ENCODE peak calls at places on chromosomes 11 and 22, in eight cellular contexts. O is AG08396, S is Kasumi-1, H is AG10803, L is NCI-H1092, Z is astrocyte of the cerebellum, F is left colon, K is colonic mucosa. U is an unnamed sample.

GRCh38 chr22:35708453-35708852 is 9.2 kb upstream of the APOL5 start:
- DNase-seq in H (no peak), L (no peak), Z (no peak), O (no peak), K (no peak), F (no peak), S (no peak), U (no peak)

GRCh38 chr11:78223320-78223954 is 34.7 kb downstream of the USP35 start:
- DNase-seq in H (no peak), K (no peak), S (no peak), O (no peak), L (no peak), F (no peak), Z (no peak), U (no peak)

GRCh38 chr11:34570584-34570983 is 50.3 kb upstream of the EHF start:
- DNase-seq in F (no peak), L (no peak), K (no peak), Z (peak; percentile 12), S (no peak), H (no peak), O (no peak), U (no peak)

GRCh38 chr11:69915501-69916250 is 96.5 kb upstream of the FGF3 start:
- DNase-seq in O (peak; percentile 82), S (peak; percentile 16), Z (peak; percentile 26), K (peak; percentile 87), H (peak; percentile 59), F (peak; percentile 56), L (peak; percentile 65), U (peak; percentile 90)

GRCh38 chr11:83773950-83774880 is 488.0 kb upstream of the CCDC90B start:
- DNase-seq in K (no peak), S (no peak), L (no peak), O (no peak), Z (no peak), H (no peak), F (no peak), U (peak; percentile 90)

GRCh38 chr22:37483594-37484114 is 2.5 kb downstream of the MFNG start:
- DNase-seq in S (no peak), F (no peak), K (no peak), O (no peak), L (no peak), H (peak; percentile 23), Z (no peak), U (no peak)

GRCh38 chr11:86955111-86955673 is at the start of gene FZD4:
- DNase-seq in S (peak; percentile 73), K (peak; percentile 87), F (peak; percentile 89), Z (peak; percentile 48), L (peak; percentile 84), H (peak; percentile 86), O (peak; percentile 98), U (peak; percentile 97)

GRCh38 chr11:131609317-131609716 is 238.9 kb downstream of the NTM start:
- DNase-seq in O (peak; percentile 57), K (no peak), S (no peak), Z (peak; percentile 95), F (no peak), L (no peak), H (peak; percentile 95), U (peak; percentile 40)

GRCh38 chr22:31497148-31497938 is 1.0 kb downstream of the SFI1 start:
- DNase-seq in K (no peak), Z (no peak), O (no peak), F (no peak), L (no peak), H (no peak), S (no peak), U (no peak)

GRCh38 chr11:62431171-62431895 is 12.5 kb downstream of the SCGB1A1 start:
- DNase-seq in S (no peak), Z (no peak), F (no peak), L (no peak), H (peak; percentile 90), O (peak; percentile 58), K (no peak), U (no peak)

GRCh38 chr11:15816270-15816871 is 540.0 kb downstream of the SOX6 start:
- DNase-seq in L (no peak), O (peak; percentile 36), S (no peak), K (no peak), F (peak; percentile 50), Z (peak; percentile 92), H (peak; percentile 70), U (no peak)

GRCh38 chr11:117384045-117384444 is 56.4 kb downstream of the CEP164 start:
- DNase-seq in F (no peak), H (peak; percentile 86), K (no peak), Z (peak; percentile 29), O (peak; percentile 87), S (no peak), L (no peak), U (no peak)

GRCh38 chr11:74037309-74037708 is 28.4 kb upstream of the UCP3 start:
- DNase-seq in S (no peak), K (no peak), Z (peak; percentile 11), F (no peak), H (peak; percentile 6), O (no peak), L (no peak), U (no peak)

GRCh38 chr11:20327377-20327776 is 36.1 kb upstream of the HTATIP2 start:
- DNase-seq in Z (no peak), O (no peak), K (no peak), L (no peak), F (no peak), S (no peak), H (no peak), U (no peak)

GRCh38 chr22:43292633-43293025 is 50.5 kb downstream of the SCUBE1 start:
- DNase-seq in K (no peak), L (no peak), H (no peak), F (no peak), Z (no peak), O (no peak), S (no peak), U (no peak)

GRCh38 chr22:49760280-49760629 is 67.4 kb downstream of the BRD1 start:
- DNase-seq in K (peak; percentile 16), H (no peak), Z (no peak), S (no peak), O (no peak), F (no peak), L (no peak), U (no peak)

GRCh38 chr11:119470316-119471266 is 47.6 kb upstream of the THY1 start:
- DNase-seq in O (peak; percentile 75), L (no peak), Z (peak; percentile 75), H (peak; percentile 98), S (no peak), F (no peak), K (no peak), U (no peak)

GRCh38 chr11:11626128-11626527 is 4.3 kb upstream of the GALNT18 start:
- DNase-seq in K (no peak), S (no peak), F (no peak), H (no peak), Z (no peak), O (no peak), L (no peak), U (no peak)

GRCh38 chr22:38318792-38319773 is 1.9 kb upstream of the CSNK1E start:
- DNase-seq in Z (no peak), F (no peak), L (no peak), H (no peak), K (no peak), S (no peak), O (no peak), U (no peak)

GRCh38 chr11:69912911-69913451 is 93.8 kb upstream of the FGF3 start:
- DNase-seq in F (peak; percentile 21), L (no peak), S (peak; percentile 14), Z (no peak), H (no peak), O (no peak), K (no peak), U (peak; percentile 44)

GRCh38 chr11:131824766-131825165 is 454.4 kb downstream of the NTM start:
- DNase-seq in L (no peak), Z (no peak), O (no peak), S (no peak), F (no peak), H (peak; percentile 80), K (no peak), U (no peak)

GRCh38 chr11:2777396-2777795 is 77.6 kb upstream of the KCNQ1OT1 start:
- DNase-seq in O (peak; percentile 73), S (no peak), L (no peak), Z (no peak), H (peak; percentile 32), F (no peak), K (peak; percentile 17), U (no peak)

GRCh38 chr22:45949921-45950320 is 27.0 kb downstream of the WNT7B start:
- DNase-seq in K (no peak), O (no peak), H (no peak), S (no peak), L (no peak), F (no peak), Z (no peak), U (no peak)

GRCh38 chr11:128909438-128910125 is 18.4 kb downstream of the KCNJ5 start:
- DNase-seq in K (no peak), L (no peak), O (no peak), S (no peak), Z (no peak), H (no peak), F (no peak), U (no peak)

GRCh38 chr11:125335101-125335500 is 161.0 kb downstream of the FEZ1 start:
- DNase-seq in S (no peak), H (no peak), Z (no peak), O (no peak), K (no peak), F (no peak), L (no peak), U (no peak)

U was measured in A673.